ENCODE peak calls at places on chromosomes 13 and 19, in ten cellular contexts. V is breast epithelium, J is tibial nerve, B is BE2C, S is fibroblast of pulmonary artery, K is transverse colon, M is astrocyte, E is left lung, W is pancreas, D is mucosa of descending colon. O is an unnamed sample.

GRCh38 chr13:24313449-24313848 is 4.1 kb downstream of the C1QTNF9 start:
- DNase-seq in V (no peak), J (no peak), S (peak), E (no peak), M (no peak), D (no peak), W (no peak), K (no peak), B (no peak), O (no peak)

GRCh38 chr19:31377736-31378135 is 28.5 kb upstream of the TSHZ3 start:
- DNase-seq in S (peak), V (no peak), B (no peak), K (no peak), J (no peak), M (no peak), W (no peak), D (no peak), E (no peak), O (no peak)

GRCh38 chr13:44576396-44577235 is 486 bp upstream of the TSC22D1 start:
- DNase-seq in J (no peak), S (peak), D (no peak), W (no peak), E (peak), M (no peak), K (peak), B (peak), V (no peak), O (no peak)

GRCh38 chr19:30608471-30608870 is 236.3 kb downstream of the ZNF536 start:
- DNase-seq in V (no peak), M (no peak), B (no peak), W (no peak), S (no peak), J (no peak), E (no peak), K (no peak), D (no peak), O (no peak)

GRCh38 chr13:45521292-45521691 is 56.6 kb downstream of the COG3 start:
- DNase-seq in V (no peak), B (no peak), J (no peak), K (no peak), M (peak), E (no peak), S (peak), D (peak), W (no peak), O (no peak)

GRCh38 chr19:46475976-46476375 is 4.6 kb upstream of the PNMA8A start:
- DNase-seq in B (no peak), K (no peak), S (no peak), W (no peak), V (no peak), M (no peak), D (no peak), J (no peak), E (no peak), O (no peak)

GRCh38 chr13:26482451-26483197 is 74.9 kb upstream of the WASF3 start:
- DNase-seq in D (peak), V (peak), W (no peak), M (peak), J (peak), S (peak), B (peak), K (peak), E (no peak), O (peak)

GRCh38 chr13:28047784-28048388 is 52.5 kb downstream of the FLT3 start:
- DNase-seq in W (no peak), K (peak), S (no peak), J (no peak), D (no peak), V (no peak), E (no peak), B (no peak), M (no peak), O (no peak)

GRCh38 chr13:28613562-28613961 is 45.4 kb upstream of the POMP start:
- DNase-seq in W (no peak), E (no peak), B (no peak), V (no peak), K (no peak), J (no peak), M (no peak), S (no peak), D (no peak), O (no peak)

GRCh38 chr19:50481351-50482149 is 4.9 kb upstream of the GARIN5A start:
- DNase-seq in S (no peak), D (no peak), E (no peak), M (no peak), J (no peak), V (no peak), W (peak), B (no peak), K (no peak), O (no peak)

GRCh38 chr19:38265213-38265861 is 964 bp downstream of the SPINT2 start:
- DNase-seq in M (no peak), S (no peak), K (peak), D (peak), E (peak), J (no peak), W (peak), V (peak), B (no peak), O (no peak)

GRCh38 chr19:5985098-5985783 is 7.3 kb upstream of the RANBP3 start:
- DNase-seq in B (no peak), E (no peak), K (no peak), J (no peak), D (no peak), M (peak), S (peak), W (no peak), V (no peak), O (no peak)

GRCh38 chr19:35455616-35456201 is 7.7 kb downstream of the FFAR2 start:
- DNase-seq in M (no peak), K (no peak), B (no peak), S (no peak), J (no peak), V (no peak), E (no peak), W (no peak), D (no peak), O (no peak)

GRCh38 chr13:48437381-48437780 is 24.5 kb upstream of the LPAR6 start:
- DNase-seq in B (peak), D (peak), W (no peak), S (peak), M (peak), K (peak), V (no peak), E (peak), J (peak), O (no peak)

GRCh38 chr19:2302319-2303208 is 5.4 kb downstream of the LINGO3 start:
- DNase-seq in B (peak), M (peak), D (no peak), J (no peak), S (peak), E (no peak), V (no peak), K (peak), W (no peak), O (no peak)
- TF ChIP-seq CTCF in B (no peak), M (no peak), D (no peak), J (no peak), S (no peak), E (no peak), V (no peak), K (no peak), W (no peak), O (no peak)

GRCh38 chr19:2636897-2637683 is 65.4 kb downstream of the GNG7 start:
- DNase-seq in M (no peak), V (no peak), E (peak), J (no peak), W (peak), D (peak), S (peak), K (peak), B (peak), O (no peak)
- H3K4me3 ChIP-seq in M (no peak), V (peak), E (no peak), J (no peak), W (no peak), D (no peak), S (no peak), K (no peak), B (peak), O (no peak)

GRCh38 chr13:110105136-110105535 is 201.8 kb downstream of the COL4A1 start:
- DNase-seq in W (no peak), B (no peak), D (no peak), E (no peak), M (no peak), S (no peak), K (no peak), J (no peak), V (no peak), O (no peak)

GRCh38 chr13:110099922-110100321 is 207.0 kb downstream of the COL4A1 start:
- DNase-seq in M (no peak), S (no peak), V (no peak), W (no peak), K (no peak), D (no peak), B (no peak), J (no peak), E (no peak), O (no peak)

GRCh38 chr13:110103479-110103878 is 203.5 kb downstream of the COL4A1 start:
- DNase-seq in J (no peak), B (no peak), D (no peak), E (no peak), V (no peak), K (no peak), W (no peak), S (no peak), M (peak), O (no peak)

GRCh38 chr13:110103026-110103425 is 203.9 kb downstream of the COL4A1 start:
- DNase-seq in E (no peak), M (no peak), W (no peak), S (no peak), J (no peak), B (no peak), V (no peak), K (no peak), D (no peak), O (no peak)

DNA sequence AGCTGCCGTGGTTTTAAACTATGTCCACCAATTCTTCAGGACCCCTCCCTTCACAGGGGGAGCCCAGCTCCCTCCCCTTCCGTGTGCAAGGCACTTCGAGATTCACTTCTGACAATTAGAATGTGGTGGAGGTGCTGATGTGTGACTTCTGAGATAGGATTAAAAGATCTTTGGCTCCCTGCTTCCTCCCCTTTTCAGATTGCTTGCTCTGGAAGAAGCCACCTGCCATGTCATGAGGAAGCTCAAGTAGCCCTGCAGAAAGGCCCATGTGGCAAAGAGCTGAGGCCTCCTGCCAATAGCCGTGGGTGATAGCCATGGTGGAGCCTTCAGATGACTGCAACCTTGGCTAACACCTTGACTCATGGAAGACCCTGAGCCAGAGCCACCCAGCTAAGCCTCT is 204.9 kb downstream of the COL4A1 start:
- DNase-seq in M (no peak), E (no peak), B (no peak), K (no peak), S (no peak), V (no peak), D (no peak), J (no peak), W (no peak), O (no peak)
- TF ChIP-seq CTCF in M (no peak), E (no peak), B (no peak), K (no peak), S (no peak), V (no peak), D (no peak), J (no peak), W (no peak), O (no peak)

GRCh38 chr19:893775-894090 is 449 bp downstream of the RNU6-9 start:
- DNase-seq in M (no peak), W (no peak), V (no peak), S (no peak), D (no peak), K (no peak), J (no peak), E (no peak), B (no peak), O (no peak)
- H3K4me3 ChIP-seq in M (no peak), W (no peak), V (peak), S (no peak), D (no peak), K (peak), J (peak), E (peak), B (no peak), O (no peak)

GRCh38 chr19:47998800-47999199 is 4.4 kb downstream of the ELSPBP1 start:
- DNase-seq in K (no peak), V (no peak), D (no peak), S (no peak), E (no peak), W (no peak), M (no peak), B (no peak), J (no peak), O (no peak)

GRCh38 chr19:47994209-47994802 is at the start of gene ELSPBP1:
- DNase-seq in M (no peak), E (no peak), J (no peak), W (no peak), D (no peak), S (no peak), B (no peak), V (no peak), K (no peak), O (no peak)

GRCh38 chr19:48000846-48001245 is 6.4 kb downstream of the ELSPBP1 start:
- DNase-seq in M (no peak), V (no peak), D (no peak), B (no peak), J (no peak), E (no peak), K (no peak), W (no peak), S (no peak), O (no peak)

GRCh38 chr19:47992070-47992469 is at the start of gene BSPH1:
- DNase-seq in S (no peak), E (no peak), V (no peak), D (no peak), K (no peak), M (no peak), W (no peak), B (no peak), J (no peak), O (no peak)

GRCh38 chr19:47996230-47996727 is 1.8 kb downstream of the ELSPBP1 start:
- DNase-seq in M (no peak), J (no peak), K (no peak), S (no peak), D (no peak), E (no peak), V (no peak), B (no peak), W (no peak), O (no peak)
- TF ChIP-seq CTCF in M (no peak), J (no peak), K (no peak), S (no peak), D (no peak), E (no peak), V (no peak), B (no peak), W (no peak), O (no peak)

GRCh38 chr19:13764101-13764807 is at the start of gene MRI1:
- DNase-seq in K (peak), M (peak), W (peak), J (peak), S (peak), E (peak), V (peak), B (peak), D (peak), O (no peak)

GRCh38 chr19:13764821-13765394 is 586 bp downstream of the MRI1 start:
- DNase-seq in K (peak), S (peak), V (no peak), E (no peak), M (no peak), D (peak), W (peak), B (peak), J (no peak), O (no peak)

GRCh38 chr19:13763300-13763699 is 1.0 kb upstream of the MRI1 start:
- DNase-seq in W (no peak), J (no peak), B (no peak), V (no peak), M (no peak), E (no peak), S (no peak), K (no peak), D (no peak), O (no peak)

GRCh38 chr19:13766095-13766481 is 1.8 kb downstream of the MRI1 start:
- DNase-seq in V (no peak), W (no peak), D (no peak), B (no peak), S (no peak), K (no peak), M (no peak), J (no peak), E (no peak), O (no peak)

GRCh38 chr19:13765395-13766094 is 1.2 kb downstream of the MRI1 start:
- DNase-seq in E (no peak), B (no peak), K (no peak), D (no peak), M (no peak), W (no peak), V (no peak), S (no peak), J (no peak), O (no peak)
- H3K4me3 ChIP-seq in E (peak), B (peak), K (peak), D (no peak), M (peak), W (peak), V (peak), S (peak), J (peak), O (peak)

GRCh38 chr13:38970380-38971051 is 20.1 kb downstream of the STOML3 start:
- DNase-seq in B (no peak), S (no peak), J (no peak), K (no peak), M (no peak), E (no peak), D (no peak), V (no peak), W (no peak), O (no peak)
- TF ChIP-seq CTCF in B (peak), S (no peak), J (no peak), K (no peak), M (no peak), E (no peak), D (no peak), V (no peak), W (no peak), O (peak)

GRCh38 chr19:48413879-48414623 is 20.6 kb downstream of the GRIN2D start:
- DNase-seq in J (no peak), V (no peak), W (no peak), E (no peak), B (no peak), M (no peak), S (no peak), D (peak), K (no peak), O (no peak)
- H3K4me3 ChIP-seq in J (no peak), V (peak), W (peak), E (no peak), B (peak), M (peak), S (no peak), D (no peak), K (no peak), O (no peak)

GRCh38 chr19:4234862-4235201 is 5.5 kb downstream of the EBI3 start:
- DNase-seq in K (no peak), W (no peak), S (no peak), B (no peak), V (no peak), D (no peak), E (no peak), M (no peak), J (no peak), O (no peak)

GRCh38 chr19:4234142-4234861 is 5.0 kb downstream of the EBI3 start:
- DNase-seq in W (no peak), B (no peak), J (no peak), K (no peak), M (no peak), V (no peak), D (no peak), E (no peak), S (no peak), O (no peak)

GRCh38 chr19:4229179-4229931 is at the start of gene EBI3:
- DNase-seq in W (no peak), B (no peak), J (no peak), M (peak), K (peak), V (no peak), D (no peak), E (no peak), S (peak), O (no peak)

GRCh38 chr19:4232614-4233281 is 3.4 kb downstream of the EBI3 start:
- DNase-seq in S (no peak), M (no peak), W (no peak), B (no peak), V (no peak), J (no peak), E (no peak), D (no peak), K (no peak), O (no peak)

DNA sequence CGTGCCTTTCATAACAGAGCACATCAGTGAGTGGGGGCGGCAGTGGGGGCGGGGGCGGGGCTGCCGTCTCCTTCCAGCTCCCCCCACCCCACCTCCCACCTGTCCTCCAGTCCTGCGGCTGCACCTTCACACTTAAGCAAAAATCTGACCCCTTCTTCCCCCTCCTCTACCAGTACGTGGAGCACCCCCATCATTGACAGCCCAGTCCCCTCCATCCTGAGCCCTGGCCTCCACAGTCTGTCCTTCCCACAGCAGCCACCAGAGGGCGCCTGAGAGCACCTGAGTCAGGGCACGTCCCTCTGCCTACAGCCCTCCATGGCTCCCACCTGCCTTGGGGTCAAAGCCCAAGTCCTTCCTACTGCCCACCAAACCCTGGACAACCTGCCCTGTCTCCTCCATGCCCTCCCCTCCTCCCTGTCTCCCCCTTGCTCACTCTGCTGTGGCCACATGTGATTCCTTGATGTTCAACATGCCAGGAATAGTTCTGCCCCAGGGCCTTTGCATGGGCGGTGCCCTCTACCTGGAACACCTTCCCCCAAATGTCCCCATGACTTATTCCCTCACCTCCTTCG is 4.0 kb downstream of the EBI3 start:
- DNase-seq in V (no peak), K (peak), B (peak), S (peak), D (peak), J (no peak), W (peak), E (peak), M (no peak), O (no peak)
- TF ChIP-seq CTCF in V (peak), K (peak), B (peak), S (peak), D (peak), J (peak), W (peak), E (peak), M (peak), O (peak)

GRCh38 chr13:87671824-87672603 is 843 bp downstream of the SLITRK5 start:
- DNase-seq in W (no peak), K (peak), E (no peak), J (no peak), M (no peak), D (no peak), S (no peak), B (peak), V (no peak), O (no peak)
- H3K4me3 ChIP-seq in W (peak), K (peak), E (peak), J (peak), M (peak), D (no peak), S (peak), B (peak), V (peak), O (no peak)